ENCODE peak calls at places on chromosome 22, in five cellular contexts. G, P, Q, W and Y are unnamed samples. For H3K36me3, the result is how much of the 10 kb centered on the place peaks cover.

GRCh38 chr22:31173386-31174145 is 13.6 kb downstream of the RNF185 start:
- DNase-seq in G (no peak), P (no peak), Q (no peak), W (no peak), Y (no peak)

GRCh38 chr22:48553694-48554308 is 1273.9 kb downstream of the BRD1 start:
- DNase-seq in G (no peak), P (no peak), Q (no peak), W (no peak), Y (no peak)

GRCh38 chr22:39661842-39662676 is 91.5 kb downstream of the CACNA1I start:
- DNase-seq in G (no peak), P (no peak), Q (no peak), W (no peak), Y (no peak)

GRCh38 chr22:40220316-40221054 is 42.8 kb downstream of the TNRC6B start:
- DNase-seq in G (no peak), P (peak), Q (no peak), W (no peak), Y (no peak)

GRCh38 chr22:25127274-25127673 is 72.4 kb upstream of the CRYBB3 start:
- DNase-seq in G (no peak), P (no peak), Q (no peak), W (no peak), Y (no peak)

GRCh38 chr22:32469799-32470212 is 4.8 kb upstream of the FBXO7 start:
- DNase-seq in G (no peak), P (no peak), Q (no peak), W (no peak), Y (no peak)

GRCh38 chr22:23883658-23884057 is 10.5 kb upstream of the MIF start:
- DNase-seq in G (no peak), P (no peak), Q (no peak), W (no peak), Y (no peak)

GRCh38 chr22:31102441-31103081 is 4.8 kb downstream of the SELENOM start:
- DNase-seq in G (no peak), P (no peak), Q (peak), W (no peak), Y (no peak)

GRCh38 chr22:32528316-32528715 is 53.7 kb downstream of the FBXO7 start:
- DNase-seq in G (no peak), P (no peak), Q (no peak), W (no peak), Y (no peak)

GRCh38 chr22:43891360-43892182 is at the start of gene PNPLA5:
- DNase-seq in G (no peak), P (no peak), Q (no peak), W (peak), Y (no peak)

GRCh38 chr22:20591660-20592310 is 84.4 kb downstream of the MED15 start:
- DNase-seq in G (no peak), P (peak), Q (peak), W (peak), Y (no peak)

GRCh38 chr22:31533391-31533790 is 37.1 kb downstream of the SFI1 start:
- DNase-seq in G (no peak), P (no peak), Q (no peak), W (no peak), Y (no peak)

GRCh38 chr22:41557401-41558240 is 3.2 kb upstream of the CSDC2 start:
- DNase-seq in G (no peak), P (no peak), Q (peak), W (peak), Y (no peak)

GRCh38 chr22:11605468-11605981 is 3922.5 kb upstream of the OR11H1 start:
- DNase-seq in G (no peak), P (no peak), Q (no peak), W (peak), Y (no peak)

GRCh38 chr22:40654522-40655167 is 18.1 kb upstream of the MRTFA start:
- DNase-seq in G (no peak), P (peak), Q (no peak), W (no peak), Y (no peak)

GRCh38 chr22:40033586-40034380 is 39.0 kb downstream of the FAM83F start:
- DNase-seq in G (no peak), P (no peak), Q (no peak), W (no peak), Y (no peak)

GRCh38 chr22:21700822-21701221 is 34.8 kb downstream of the YPEL1 start:
- DNase-seq in G (no peak), P (no peak), Q (no peak), W (no peak), Y (no peak)

GRCh38 chr22:22948651-22949611 is 61.3 kb downstream of the IGLL5 start:
- DNase-seq in G (peak), P (no peak), Q (no peak), W (peak), Y (no peak)

GRCh38 chr22:46637711-46638600 is 17.8 kb downstream of the GRAMD4 start:
- DNase-seq in G (no peak), P (no peak), Q (no peak), W (no peak), Y (no peak)

GRCh38 chr22:46636221-46637002 is 16.2 kb downstream of the GRAMD4 start:
- DNase-seq in G (no peak), P (no peak), Q (no peak), W (no peak), Y (no peak)

GRCh38 chr22:46634011-46634699 is 14.0 kb downstream of the GRAMD4 start:
- DNase-seq in G (no peak), P (no peak), Q (no peak), W (no peak), Y (no peak)

GRCh38 chr22:46633334-46633890 is 13.2 kb downstream of the GRAMD4 start:
- DNase-seq in G (no peak), P (no peak), Q (no peak), W (no peak), Y (no peak)

DNA sequence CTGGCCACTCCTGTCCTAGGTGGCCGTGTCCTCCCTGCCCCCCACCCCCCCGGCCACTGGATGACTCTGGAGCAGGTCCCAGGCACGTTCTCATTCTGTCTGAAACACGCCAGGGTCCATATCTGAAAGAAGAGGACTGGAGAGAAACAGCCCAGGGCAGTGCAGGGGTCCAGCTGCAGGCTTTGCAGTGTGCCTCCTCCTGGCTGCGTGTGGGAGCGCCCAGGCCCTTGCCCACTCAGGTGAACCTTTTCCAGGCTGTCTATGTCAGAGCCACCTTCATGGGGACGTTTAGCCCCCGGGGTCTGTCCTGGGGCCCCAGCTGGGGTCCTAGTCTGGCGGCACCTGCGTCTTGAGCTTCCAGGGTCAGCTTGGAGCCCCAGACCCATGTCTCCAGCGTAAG is 15.6 kb downstream of the GRAMD4 start:
- DNase-seq in G (no peak), P (no peak), Q (no peak), W (no peak), Y (no peak)
- H3K36me3 ChIP-seq in G (half or more), P (under half), Q (under half), W (under half), Y (under half)

DNA sequence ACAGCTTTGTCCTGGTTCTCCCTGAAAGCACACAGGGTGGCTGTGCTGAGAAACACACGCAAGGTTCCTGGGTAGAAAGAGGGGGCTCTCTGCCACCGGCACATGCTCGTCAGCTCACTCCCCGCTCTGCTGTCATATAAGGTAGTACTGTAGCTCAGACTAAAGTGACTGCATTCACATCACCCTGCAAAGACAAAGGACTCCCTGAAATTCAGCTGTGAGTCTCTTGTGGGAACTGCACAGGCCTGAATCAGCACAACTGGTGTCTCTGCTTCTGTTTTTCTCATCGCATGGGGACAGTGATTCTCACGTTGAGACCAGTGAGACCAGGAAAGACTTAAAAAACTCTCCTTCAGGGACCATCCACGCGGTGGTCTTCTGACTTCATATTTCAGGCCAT is 124.1 kb upstream of the BID start:
- DNase-seq in G (no peak), P (no peak), Q (no peak), W (no peak), Y (no peak)
- H3K36me3 ChIP-seq in G (half or more), P (under half), Q (under half), W (under half), Y (half or more)

GRCh38 chr22:27874756-27875155 is 44.3 kb downstream of the PITPNB start:
- DNase-seq in G (no peak), P (no peak), Q (no peak), W (no peak), Y (no peak)
- H3K36me3 ChIP-seq in G (half or more), P (under half), Q (under half), W (under half), Y (under half)

GRCh38 chr22:42630211-42630610 is 10.2 kb downstream of the ATP5MGL start:
- DNase-seq in G (no peak), P (no peak), Q (no peak), W (no peak), Y (no peak)

GRCh38 chr22:42633013-42633412 is 7.4 kb downstream of the ATP5MGL start:
- DNase-seq in G (no peak), P (no peak), Q (no peak), W (no peak), Y (no peak)

GRCh38 chr22:42635531-42635930 is 4.9 kb downstream of the ATP5MGL start:
- DNase-seq in G (no peak), P (no peak), Q (no peak), W (no peak), Y (no peak)

GRCh38 chr22:42630901-42631602 is 9.3 kb downstream of the ATP5MGL start:
- DNase-seq in G (no peak), P (no peak), Q (no peak), W (no peak), Y (no peak)

DNA sequence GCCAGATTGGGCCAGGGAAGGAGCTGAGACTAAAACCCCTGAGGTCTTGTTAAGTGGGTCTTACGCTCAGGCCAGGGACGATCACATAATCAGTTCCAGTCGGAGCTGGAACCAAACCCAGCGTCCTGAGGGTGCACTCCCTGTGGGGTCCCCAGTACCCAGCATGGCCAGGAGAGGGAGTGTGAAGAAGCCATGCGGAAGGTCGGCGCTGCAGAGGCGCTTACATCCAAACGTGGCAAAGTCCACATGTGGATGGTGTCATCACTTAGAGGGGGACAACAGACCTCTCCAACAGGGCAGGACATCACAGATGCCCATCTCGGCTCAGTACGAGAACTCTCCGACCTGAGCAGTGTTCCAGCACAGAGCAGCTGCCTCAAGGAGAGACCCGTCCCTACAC is 8.3 kb downstream of the ATP5MGL start:
- DNase-seq in G (no peak), P (no peak), Q (peak), W (no peak), Y (no peak)
- H3K36me3 ChIP-seq in G (half or more), P (under half), Q (half or more), W (half or more), Y (under half)

GRCh38 chr22:19518568-19519030 is 5.6 kb downstream of the CLDN5 start:
- DNase-seq in G (no peak), P (no peak), Q (no peak), W (no peak), Y (no peak)

GRCh38 chr22:19516378-19517170 is 7.6 kb downstream of the CLDN5 start:
- DNase-seq in G (no peak), P (no peak), Q (no peak), W (no peak), Y (no peak)

GRCh38 chr22:19517919-19518567 is 6.2 kb downstream of the CLDN5 start:
- DNase-seq in G (no peak), P (no peak), Q (no peak), W (no peak), Y (no peak)

GRCh38 chr22:19515654-19516377 is 8.4 kb downstream of the CLDN5 start:
- DNase-seq in G (no peak), P (no peak), Q (no peak), W (peak), Y (no peak)

GRCh38 chr22:19517171-19517500 is 7.1 kb downstream of the CLDN5 start:
- DNase-seq in G (no peak), P (no peak), Q (no peak), W (no peak), Y (no peak)
- H3K36me3 ChIP-seq in G (half or more), P (under half), Q (under half), W (under half), Y (under half)

GRCh38 chr22:42807185-42807584 is 49.9 kb downstream of the ARFGAP3 start:
- DNase-seq in G (no peak), P (no peak), Q (no peak), W (no peak), Y (no peak)
- H3K36me3 ChIP-seq in G (half or more), P (under half), Q (under half), W (half or more), Y (under half)

DNA sequence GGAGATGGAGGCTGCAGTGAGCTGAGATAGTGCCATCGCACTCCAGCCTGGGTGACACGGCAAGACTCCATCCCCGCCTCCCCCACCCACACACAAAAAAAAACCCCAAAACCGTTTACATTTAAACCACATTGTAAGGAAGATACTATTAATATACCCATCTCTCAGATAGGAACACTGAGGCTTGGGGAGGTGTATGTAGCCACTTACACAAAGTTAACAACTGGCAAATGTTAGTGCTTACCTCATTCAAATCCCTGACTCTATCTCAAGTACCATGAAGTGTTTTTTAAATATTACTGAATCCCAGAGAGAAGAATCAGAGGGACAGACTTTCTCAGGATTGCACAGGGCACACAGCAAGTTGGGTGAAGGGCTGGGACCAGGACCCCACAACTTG is 164.5 kb downstream of the MIAT start:
- DNase-seq in G (no peak), P (no peak), Q (no peak), W (no peak), Y (no peak)
- H3K36me3 ChIP-seq in G (under half), P (under half), Q (under half), W (under half), Y (under half)

GRCh38 chr22:29315286-29316195 is at the start of gene RASL10A:
- DNase-seq in G (peak), P (no peak), Q (no peak), W (peak), Y (no peak)
- H3K36me3 ChIP-seq in G (under half), P (under half), Q (under half), W (under half), Y (under half)

GRCh38 chr22:45548441-45548840 is 45.8 kb downstream of the FBLN1 start:
- DNase-seq in G (no peak), P (no peak), Q (no peak), W (no peak), Y (no peak)
- H3K36me3 ChIP-seq in G (under half), P (under half), Q (under half), W (under half), Y (under half)

DNA sequence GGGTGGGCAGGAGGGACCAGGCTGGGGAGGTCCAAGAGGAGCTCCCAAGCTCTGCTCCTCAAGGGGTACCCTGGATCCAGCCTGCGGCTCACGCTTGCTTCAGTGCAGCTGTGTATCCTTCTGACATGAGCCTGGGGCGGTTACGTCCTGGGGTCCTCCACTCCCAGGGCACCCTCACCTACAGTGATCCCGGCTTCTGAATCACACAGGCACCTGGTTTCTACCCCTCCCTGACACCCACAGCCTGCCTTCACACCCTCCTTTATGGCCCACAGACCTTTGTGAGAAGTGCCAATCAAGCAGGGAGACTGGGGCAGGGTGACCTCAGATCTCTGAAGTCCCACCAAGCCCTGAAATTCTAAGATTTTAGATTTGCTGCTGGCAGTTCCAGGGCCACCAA is 1.5 kb downstream of the MPST start:
- DNase-seq in G (no peak), P (no peak), Q (no peak), W (no peak), Y (no peak)
- H3K36me3 ChIP-seq in G (under half), P (under half), Q (under half), W (under half), Y (under half)